ENCODE peak calls at places on chromosomes 16 and 17, in six cellular contexts. L is nucleus accumbens; F is activated CD4-positive, alpha-beta T cell treated with anti-CD3 and anti-CD28 coated beads for 4 hours; E is stimulated activated naive CD4-positive, alpha-beta T cell treated with Interleukin-2 at 50 U/mL for 16 hours; R is NCI-H226; V is stomach. W is an unnamed sample.
A peak's percentile ranks its signal among the peaks of the same experiment; 100 is the strongest.

GRCh38 chr16:14015948-14016347 is 55.2 kb upstream of the MRTFB start:
- DNase-seq in V (no peak), L (no peak), E (no peak), R (no peak), F (no peak), W (no peak)

GRCh38 chr16:10183606-10183959 is 1.4 kb upstream of the GRIN2A start:
- DNase-seq in L (no peak), E (no peak), F (no peak), V (no peak), R (no peak), W (no peak)

GRCh38 chr16:68802190-68802589 is 41.1 kb upstream of the TANGO6 start:
- DNase-seq in R (peak; percentile 94), F (no peak), E (no peak), L (no peak), V (no peak), W (no peak)

GRCh38 chr16:69481901-69482341 is 57.5 kb downstream of the CYB5B start:
- DNase-seq in L (no peak), E (no peak), V (peak; percentile 91), R (no peak), F (no peak), W (peak; percentile 93)

GRCh38 chr16:2083876-2084687 is 36.3 kb downstream of the TSC2 start:
- DNase-seq in V (no peak), F (no peak), L (no peak), E (no peak), R (no peak), W (no peak)

GRCh38 chr17:64630309-64631223 is 31.5 kb downstream of the SMURF2 start:
- DNase-seq in R (no peak), L (no peak), V (no peak), F (no peak), E (no peak), W (no peak)

GRCh38 chr16:85833540-85833914 is 34.0 kb downstream of the COX4I1 start:
- DNase-seq in V (no peak), L (no peak), F (no peak), R (no peak), E (no peak), W (no peak)

GRCh38 chr17:61803796-61804195 is 59.5 kb downstream of the BRIP1 start:
- DNase-seq in V (no peak), F (no peak), L (no peak), R (no peak), E (no peak), W (no peak)

GRCh38 chr16:57867000-57867561 is 64.8 kb upstream of the KIFC3 start:
- DNase-seq in F (no peak), E (no peak), R (no peak), V (no peak), L (no peak), W (no peak)

GRCh38 chr16:27369806-27370205 is 32.2 kb upstream of the IL21R start:
- DNase-seq in V (no peak), R (no peak), F (no peak), E (no peak), L (no peak), W (no peak)

GRCh38 chr17:55527520-55528118 is 16.4 kb upstream of the SMIM36 start:
- DNase-seq in L (no peak), F (no peak), V (no peak), E (no peak), R (no peak), W (peak; percentile 6)

GRCh38 chr17:52762147-52762793 is 603.8 kb upstream of the CA10 start:
- DNase-seq in F (no peak), L (no peak), E (no peak), R (no peak), V (no peak), W (peak; percentile 31)

GRCh38 chr16:87648236-87648635 is 45.9 kb downstream of the JPH3 start:
- DNase-seq in V (no peak), L (no peak), F (no peak), R (no peak), E (no peak), W (no peak)

GRCh38 chr17:7413346-7413985 is 5.8 kb downstream of the NLGN2 start:
- DNase-seq in F (no peak), R (peak; percentile 54), L (no peak), V (no peak), E (no peak), W (no peak)

GRCh38 chr16:28910046-28911031 is 14.7 kb downstream of the RABEP2 start:
- DNase-seq in E (no peak), V (no peak), L (no peak), R (peak; percentile 18), F (no peak), W (no peak)

GRCh38 chr17:61314368-61315078 is 85.1 kb upstream of the TBX2 start:
- DNase-seq in E (no peak), V (peak; percentile 58), L (no peak), F (no peak), R (no peak), W (peak; percentile 68)

GRCh38 chr17:69326302-69327059 is 452 bp downstream of the ABCA5 start:
- DNase-seq in E (no peak), R (no peak), L (no peak), V (peak; percentile 25), F (no peak), W (peak; percentile 20)

GRCh38 chr17:17024778-17025300 is 17.4 kb upstream of the MPRIP start:
- DNase-seq in V (no peak), E (no peak), R (no peak), L (no peak), F (no peak), W (no peak)

GRCh38 chr17:34254146-34254545 is 939 bp upstream of the CCL2 start:
- DNase-seq in V (no peak), E (no peak), R (peak; percentile 82), L (no peak), F (no peak), W (no peak)

GRCh38 chr17:80791758-80792284 is 199.8 kb upstream of the CHMP6 start:
- DNase-seq in L (no peak), V (peak; percentile 41), R (peak; percentile 85), E (peak; percentile 69), F (peak; percentile 50), W (no peak)

GRCh38 chr17:32485261-32485955 is 1.4 kb upstream of the CDK5R1 start:
- DNase-seq in E (no peak), L (no peak), F (no peak), V (no peak), R (no peak), W (no peak)

GRCh38 chr16:73113326-73113720 is 65.4 kb upstream of the ZFHX3 start:
- DNase-seq in L (no peak), F (no peak), V (no peak), E (no peak), R (no peak), W (no peak)

GRCh38 chr17:6556121-6557039 is at the start of gene PITPNM3:
- DNase-seq in L (no peak), E (no peak), R (no peak), V (peak; percentile 40), F (no peak), W (no peak)

GRCh38 chr17:63276376-63276775 is 169.7 kb downstream of the CYB561 start:
- DNase-seq in V (no peak), E (no peak), F (no peak), L (no peak), R (no peak), W (no peak)

GRCh38 chr16:68257906-68258800 is 6.2 kb upstream of the SLC7A6 start:
- DNase-seq in L (no peak), V (no peak), R (peak; percentile 80), E (no peak), F (no peak), W (no peak)

GRCh38 chr16:10551881-10552280 is 28.5 kb downstream of the EMP2 start:
- DNase-seq in R (no peak), L (no peak), V (no peak), E (no peak), F (no peak), W (no peak)

GRCh38 chr17:14737984-14738651 is 437.2 kb downstream of the HS3ST3B1 start:
- DNase-seq in E (no peak), V (peak; percentile 36), R (no peak), F (no peak), L (no peak), W (peak; percentile 78)

GRCh38 chr16:75486014-75486404 is 9.2 kb downstream of the CHST6 start:
- DNase-seq in F (no peak), R (no peak), E (no peak), L (no peak), V (no peak), W (peak; percentile 77)